ENCODE peak calls at places on chromosome 13, in five cellular contexts. H, W, T, G and Y are unnamed samples.

GRCh38 chr13:98273824-98274786 is 97.0 kb upstream of the RNF113B start:
- DNase-seq in H (no peak), W (no peak), T (no peak), G (peak; percentile 29), Y (no peak)

GRCh38 chr13:63838366-63839110 is 2422.9 kb upstream of the PCDH20 start:
- DNase-seq in H (no peak), W (no peak), T (no peak), G (no peak), Y (no peak)

GRCh38 chr13:98838776-98839175 is 86.3 kb upstream of the SLC15A1 start:
- DNase-seq in H (no peak), W (no peak), T (no peak), G (no peak), Y (no peak)

GRCh38 chr13:36251528-36251927 is 37.2 kb upstream of the SOHLH2 start:
- DNase-seq in H (no peak), W (no peak), T (no peak), G (no peak), Y (no peak)

GRCh38 chr13:41065098-41065497 is 3.8 kb downstream of the WBP4 start:
- DNase-seq in H (no peak), W (no peak), T (no peak), G (no peak), Y (no peak)

GRCh38 chr13:42190529-42190928 is 81.4 kb upstream of the AKAP11 start:
- DNase-seq in H (no peak), W (no peak), T (no peak), G (no peak), Y (no peak)

GRCh38 chr13:44853641-44854040 is 135.6 kb downstream of the NUFIP1 start:
- DNase-seq in H (no peak), W (no peak), T (peak; percentile 69), G (no peak), Y (peak; percentile 94)

GRCh38 chr13:73406454-73406853 is 347.6 kb downstream of the KLF5 start:
- DNase-seq in H (no peak), W (no peak), T (no peak), G (no peak), Y (no peak)

GRCh38 chr13:95256086-95256485 is 45.2 kb downstream of the ABCC4 start:
- DNase-seq in H (no peak), W (no peak), T (no peak), G (no peak), Y (no peak)

GRCh38 chr13:95714142-95714832 is 37.3 kb downstream of the DNAJC3 start:
- DNase-seq in H (no peak), W (no peak), T (no peak), G (no peak), Y (no peak)

GRCh38 chr13:113358653-113359052 is 5.3 kb downstream of the GRTP1 start:
- DNase-seq in H (no peak), W (no peak), T (no peak), G (no peak), Y (no peak)

DNA sequence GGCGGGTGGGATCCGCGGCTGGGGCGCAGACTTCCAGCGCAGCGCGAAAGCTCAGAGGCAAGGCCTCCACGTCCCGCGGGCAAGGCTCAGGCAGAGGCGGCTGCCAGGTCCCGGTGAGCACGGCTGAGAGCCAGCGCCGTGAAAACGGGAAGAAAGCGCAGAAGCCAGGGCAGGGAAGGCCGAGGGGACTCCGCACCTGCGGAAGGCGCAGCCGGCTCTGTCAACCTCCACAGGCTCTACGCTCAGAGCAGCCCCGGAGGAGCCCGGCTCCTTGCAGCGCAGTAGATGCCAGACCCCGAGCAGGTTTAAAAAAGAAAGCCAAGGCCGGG is 131.0 kb downstream of the RNF17 start:
- DNase-seq in H (no peak), W (no peak), T (no peak), G (no peak), Y (no peak)
- H3K4me1 ChIP-seq in H (no peaks in the 10 kb centered on the region), W (no peaks in the 10 kb centered on the region), T (no peaks in the 10 kb centered on the region), G (no peaks in the 10 kb centered on the region), Y (no peaks in the 10 kb centered on the region)

DNA sequence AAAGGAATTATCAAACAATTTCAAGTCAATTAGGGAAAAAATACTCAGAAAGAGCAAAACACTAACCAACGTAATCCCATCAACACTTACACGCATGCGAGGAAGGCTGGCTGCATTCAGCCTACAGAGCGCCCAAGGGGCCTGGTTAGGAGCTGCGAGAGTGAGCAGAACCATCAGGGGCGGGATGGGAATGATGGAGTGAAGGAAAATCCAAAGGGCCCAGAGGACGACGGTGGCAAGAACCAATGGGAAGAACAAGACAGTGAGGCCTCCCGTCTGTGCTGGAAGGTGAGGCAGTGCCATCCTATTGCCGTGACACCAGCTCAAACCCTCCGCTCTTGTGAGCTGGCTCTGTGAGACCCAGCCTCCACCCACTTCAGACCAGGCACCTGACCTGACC is 253.0 kb downstream of the IRS2 start:
- DNase-seq in H (no peak), W (no peak), T (no peak), G (no peak), Y (no peak)
- H3K27me3 ChIP-seq in H (no peaks in the 10 kb centered on the region), W (no peaks in the 10 kb centered on the region), T (no peaks in the 10 kb centered on the region), G (no peaks in the 10 kb centered on the region), Y (no peaks in the 10 kb centered on the region)

DNA sequence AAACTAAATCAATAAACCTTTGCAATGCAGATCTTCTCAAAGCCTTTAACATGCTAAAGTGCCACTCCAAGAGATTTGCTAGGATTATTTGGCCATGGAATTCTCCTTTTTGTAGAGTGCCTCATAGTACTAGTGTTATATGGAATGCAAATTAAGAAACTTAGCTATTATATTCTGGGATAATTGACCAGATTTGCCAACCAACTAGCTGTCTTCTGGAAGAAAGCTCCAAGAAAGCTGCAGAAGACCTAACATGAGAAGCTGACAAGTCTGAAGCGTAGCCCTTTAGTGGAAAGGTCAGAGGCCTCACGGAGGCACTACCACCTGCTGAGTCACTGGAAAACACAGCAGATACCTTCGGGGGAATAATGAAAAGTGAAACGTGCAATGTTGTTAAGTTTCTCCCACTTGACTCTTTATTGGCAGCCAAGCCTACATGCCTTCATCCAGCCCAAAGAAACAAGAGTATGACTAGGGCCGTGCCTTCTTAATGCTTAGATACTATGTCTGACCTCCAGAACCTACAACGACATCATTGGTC is 29.8 kb upstream of the KATNAL1 start:
- DNase-seq in H (no peak), W (no peak), T (no peak), G (no peak), Y (no peak)
- H3K4me1 ChIP-seq in H (peaks cover 25% of the 10 kb centered on the region), W (no peaks in the 10 kb centered on the region), T (peaks cover 41% of the 10 kb centered on the region), G (peaks cover 18% of the 10 kb centered on the region), Y (peaks cover 13% of the 10 kb centered on the region)

DNA sequence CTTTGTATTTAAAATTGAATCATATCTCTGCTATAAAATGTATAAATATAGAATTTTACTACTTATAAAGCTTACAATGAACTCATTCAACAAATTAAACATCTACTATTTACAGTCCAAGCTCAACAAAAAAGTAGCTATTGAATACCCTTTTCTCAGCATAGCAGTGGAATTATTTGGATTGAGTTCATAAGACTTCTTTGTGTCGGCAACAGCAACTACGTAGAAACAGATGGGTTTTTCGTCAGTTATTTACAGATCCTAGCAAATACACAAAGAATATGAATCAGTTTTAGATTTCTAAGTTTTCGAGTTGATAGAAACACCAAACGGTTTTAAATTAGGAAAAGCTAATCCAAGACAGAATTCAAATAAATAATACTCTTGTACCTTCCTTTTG is 10.4 kb upstream of the NEK3 start:
- DNase-seq in H (no peak), W (no peak), T (no peak), G (no peak), Y (no peak)
- H3K27me3 ChIP-seq in H (no peaks in the 10 kb centered on the region), W (no peaks in the 10 kb centered on the region), T (no peaks in the 10 kb centered on the region), G (no peaks in the 10 kb centered on the region), Y (no peaks in the 10 kb centered on the region)

DNA sequence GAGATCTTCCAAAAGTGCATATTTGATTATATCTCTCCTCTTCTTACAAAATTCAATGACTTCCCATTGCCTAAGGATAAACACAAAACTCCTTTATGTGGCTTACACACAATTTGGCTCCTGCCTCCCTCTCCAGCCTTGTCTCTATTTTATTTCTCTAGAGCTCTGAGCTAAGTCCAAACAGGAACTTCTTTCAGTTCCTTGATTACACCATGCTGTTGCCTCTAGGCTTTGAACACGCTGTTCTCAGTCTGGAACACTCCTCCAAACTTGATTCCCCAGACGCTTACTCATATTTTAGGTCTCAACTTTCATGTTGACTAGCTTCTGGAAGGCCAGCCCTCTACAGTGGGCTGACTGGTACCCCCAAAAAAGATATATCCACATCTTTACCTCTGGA is 258.5 kb downstream of the COG6 start:
- DNase-seq in H (no peak), W (no peak), T (no peak), G (no peak), Y (no peak)
- H3K4me1 ChIP-seq in H (peaks cover 12% of the 10 kb centered on the region), W (no peaks in the 10 kb centered on the region), T (no peaks in the 10 kb centered on the region), G (peaks cover 9% of the 10 kb centered on the region), Y (peaks cover 4% of the 10 kb centered on the region)

DNA sequence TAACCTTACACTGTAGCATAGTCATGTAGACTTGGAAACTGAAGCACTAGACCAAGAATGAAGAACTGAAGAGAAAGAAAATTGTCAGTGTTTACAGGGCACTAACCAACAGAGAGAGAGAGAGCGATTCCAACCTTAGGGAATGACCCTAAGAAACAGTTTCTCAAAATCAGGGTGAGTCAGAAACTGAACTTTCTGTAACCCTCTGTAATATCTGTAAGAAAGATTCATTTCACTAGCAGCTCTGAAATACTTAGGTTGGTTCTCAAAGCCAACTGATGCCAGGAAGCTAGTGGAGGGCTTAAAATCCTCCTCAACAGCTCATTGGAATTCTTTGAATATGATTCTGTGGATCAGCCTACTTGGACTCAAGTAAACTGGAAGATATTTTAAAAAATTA is 936.9 kb downstream of the EFNB2 start:
- DNase-seq in H (no peak), W (no peak), T (no peak), G (no peak), Y (no peak)
- H3K27me3 ChIP-seq in H (no peaks in the 10 kb centered on the region), W (no peaks in the 10 kb centered on the region), T (no peaks in the 10 kb centered on the region), G (no peaks in the 10 kb centered on the region), Y (no peaks in the 10 kb centered on the region)

GRCh38 chr13:20410726-20411125 is 114.9 kb downstream of the CRYL1 start:
- DNase-seq in H (no peak), W (no peak), T (no peak), G (no peak), Y (no peak)
- H3K4me1 ChIP-seq in H (no peaks in the 10 kb centered on the region), W (peaks cover 24% of the 10 kb centered on the region), T (no peaks in the 10 kb centered on the region), G (peaks cover 7% of the 10 kb centered on the region), Y (no peaks in the 10 kb centered on the region)

DNA sequence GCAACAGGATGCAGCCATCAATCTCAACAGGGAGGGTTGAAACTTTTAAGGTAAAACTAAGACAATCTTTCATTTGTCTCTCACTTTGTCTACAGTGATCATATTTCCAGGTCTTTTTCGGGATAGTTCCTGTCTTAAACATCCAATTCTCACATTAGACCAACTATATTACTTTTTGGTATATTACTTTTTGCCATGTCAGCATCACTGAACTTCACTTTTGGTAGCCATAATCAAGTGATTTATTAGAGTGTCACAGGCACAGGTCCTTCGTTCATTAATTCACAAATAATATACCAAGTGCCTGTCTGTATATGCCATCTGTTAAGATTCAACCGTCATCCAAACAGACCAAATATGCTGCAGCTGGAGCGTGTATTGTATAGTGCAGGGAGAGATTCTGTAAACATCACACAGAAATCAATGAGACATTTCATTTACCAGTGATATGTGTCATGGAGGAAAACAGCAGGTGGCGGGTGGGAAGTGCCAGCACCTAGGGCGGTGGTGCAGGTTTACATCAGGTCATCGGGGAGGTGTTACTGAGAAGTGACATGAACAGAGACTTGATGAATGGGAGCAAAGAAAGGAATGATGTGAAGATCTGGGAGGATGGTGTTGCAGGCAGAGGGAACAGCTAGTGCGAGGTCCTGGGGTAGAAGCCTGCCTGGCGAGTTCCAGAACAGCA is 24.9 kb downstream of the ARHGEF7 start:
- DNase-seq in H (no peak), W (no peak), T (peak; percentile 21), G (no peak), Y (no peak)
- H3K27me3 ChIP-seq in H (no peaks in the 10 kb centered on the region), W (peaks cover 9% of the 10 kb centered on the region), T (peaks cover 9% of the 10 kb centered on the region), G (peaks cover 60% of the 10 kb centered on the region), Y (no peaks in the 10 kb centered on the region)